ENCODE peak calls at places on chromosomes 13 and 19, in five cellular contexts. V is iPS DF 6.9, H is heart left ventricle, K is left lung, X is GM23248. J is an unnamed sample. For H3K9me3, the result is how much of the 10 kb centered on the place peaks cover.

GRCh38 chr19:34715357-34715756 is 18.7 kb upstream of the ZNF181 start:
- DNase-seq in H (no peak), V (no peak), K (no peak), X (no peak), J (no peak)

GRCh38 chr13:81957121-81957520 is 1616.2 kb upstream of the SPRY2 start:
- DNase-seq in V (peak), X (no peak), K (no peak), H (no peak), J (no peak)

GRCh38 chr13:73481877-73482445 is 423.2 kb downstream of the KLF5 start:
- DNase-seq in K (no peak), H (no peak), X (no peak), V (no peak), J (no peak)

GRCh38 chr19:44113784-44114390 is 688 bp downstream of the ZNF225 start:
- DNase-seq in H (no peak), X (peak), V (no peak), K (no peak), J (no peak)

GRCh38 chr19:8355631-8356402 is 8.1 kb upstream of the ANGPTL4 start:
- DNase-seq in V (no peak), H (no peak), X (peak), K (peak), J (no peak)

GRCh38 chr19:44748426-44749254 is at the start of gene BCL3:
- DNase-seq in K (peak), V (no peak), H (peak), X (peak), J (peak)

GRCh38 chr19:1336079-1336684 is 47.5 kb upstream of the NDUFS7 start:
- DNase-seq in K (no peak), X (no peak), V (no peak), H (no peak), J (no peak)

GRCh38 chr19:16327911-16328823 is 3.5 kb downstream of the KLF2 start:
- DNase-seq in H (peak), V (no peak), X (peak), K (peak), J (peak)

GRCh38 chr13:52162279-52163101 is 3.1 kb upstream of the NEK3 start:
- DNase-seq in V (no peak), X (peak), H (no peak), K (no peak), J (no peak)

GRCh38 chr13:105410602-105411001 is 1124.9 kb downstream of the EFNB2 start:
- DNase-seq in X (peak), H (peak), V (peak), K (peak), J (peak)

GRCh38 chr13:45662122-45662521 is 40.0 kb upstream of the CBY2 start:
- DNase-seq in V (no peak), X (peak), K (no peak), H (no peak), J (no peak)

GRCh38 chr13:44141213-44141724 is 232.4 kb upstream of the SERP2 start:
- DNase-seq in K (no peak), V (no peak), X (no peak), H (no peak), J (peak)

GRCh38 chr19:33763661-33764343 is 32.9 kb upstream of the KCTD15 start:
- DNase-seq in X (no peak), K (no peak), H (no peak), V (no peak), J (no peak)

GRCh38 chr19:46618670-46619231 is 6.1 kb downstream of the PTGIR start:
- DNase-seq in X (peak), H (peak), V (no peak), K (no peak), J (no peak)

GRCh38 chr19:13959962-13960862 is 7.9 kb downstream of the DCAF15 start:
- DNase-seq in X (peak), H (no peak), V (no peak), K (no peak), J (peak)

GRCh38 chr19:50739841-50740426 is 16.8 kb downstream of the CLEC11A start:
- DNase-seq in X (no peak), K (no peak), V (no peak), H (no peak), J (no peak)

GRCh38 chr19:46753420-46754155 is 7.3 kb upstream of the STRN4 start:
- DNase-seq in K (no peak), V (peak), X (peak), H (no peak), J (peak)

GRCh38 chr13:106415971-106416370 is 119.5 kb downstream of the EFNB2 start:
- DNase-seq in X (no peak), V (no peak), H (no peak), K (no peak), J (no peak)

GRCh38 chr19:8367327-8368001 is 3.5 kb downstream of the ANGPTL4 start:
- DNase-seq in K (peak), V (no peak), X (peak), H (peak), J (no peak)

DNA sequence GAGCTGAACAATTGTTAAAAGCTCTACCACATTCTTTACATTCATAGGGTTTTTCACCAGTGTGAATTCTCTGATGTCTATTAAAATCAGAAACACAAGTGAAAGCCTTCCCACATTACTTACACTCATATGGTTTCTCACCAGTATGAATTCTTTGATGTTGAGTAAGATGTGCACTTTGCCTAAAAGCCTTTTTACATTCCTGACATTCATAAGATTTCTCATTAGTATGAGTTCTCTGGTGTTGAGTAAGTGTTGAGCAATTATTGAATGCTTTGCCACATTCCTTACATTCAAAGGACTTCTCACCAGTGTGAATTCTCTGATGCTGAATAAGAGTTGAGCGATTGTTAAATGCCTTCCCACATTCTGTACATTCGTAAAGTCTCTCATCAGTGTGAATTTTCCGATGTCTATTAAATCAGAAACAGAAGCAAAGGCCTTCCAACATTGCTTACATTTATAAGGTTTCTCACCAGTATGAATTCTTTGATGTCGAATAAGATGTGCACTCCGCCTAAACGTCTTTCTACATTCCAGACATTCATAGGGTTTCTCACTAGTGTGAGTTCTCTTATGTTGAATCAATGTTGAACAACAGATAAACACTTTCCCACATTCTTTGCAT is 14.2 kb upstream of the ZFP30 start:
- DNase-seq in H (no peak), V (no peak), K (no peak), X (no peak), J (no peak)
- H3K9me3 ChIP-seq in H (under half), V (under half), K (half or more), X (under half), J (under half)

DNA sequence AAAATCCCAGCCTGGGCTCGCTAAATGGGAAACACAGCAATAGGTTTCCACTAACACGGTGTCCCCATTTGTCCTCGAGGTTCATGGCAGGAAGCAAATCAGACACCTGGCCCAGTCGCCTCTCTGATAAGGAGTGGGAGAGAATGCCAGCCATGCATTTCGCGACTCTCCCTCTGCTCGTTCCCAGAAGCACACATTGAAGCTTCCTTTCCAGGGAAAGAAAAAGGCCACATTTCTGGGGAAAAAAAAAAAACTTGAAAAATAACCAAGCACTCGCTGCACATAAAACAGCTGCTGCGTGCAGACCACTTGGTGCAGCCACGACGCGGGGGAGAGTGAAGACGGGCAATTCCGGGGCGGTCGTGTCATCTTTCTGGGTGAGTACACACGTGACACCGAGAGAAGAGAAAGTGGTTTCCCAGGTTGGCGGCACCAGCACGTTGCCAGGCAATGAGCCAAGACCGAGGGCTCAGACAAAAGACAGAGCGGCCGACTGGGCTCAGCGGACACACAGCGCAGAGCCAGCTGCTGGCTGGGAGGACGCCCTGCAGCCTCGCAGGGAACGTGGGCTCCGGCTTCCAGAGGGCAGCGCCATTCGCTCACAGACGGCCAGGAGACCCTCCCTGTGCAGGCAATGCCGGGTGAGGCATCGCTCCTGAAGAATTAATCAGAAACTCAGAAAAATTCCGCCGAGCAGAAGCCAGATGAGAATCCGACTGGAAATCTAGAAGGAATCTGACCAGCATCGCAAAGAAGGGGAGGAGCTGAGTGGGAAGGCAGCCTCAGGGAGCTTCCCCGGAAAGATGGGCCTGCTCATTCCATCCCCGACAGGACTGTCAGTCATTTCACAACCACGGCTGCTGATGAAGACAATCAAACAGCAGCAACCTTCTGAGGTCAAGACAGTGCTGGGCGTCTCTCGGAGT is 83.2 kb upstream of the IRS2 start:
- DNase-seq in V (no peak), X (peak), K (peak), H (peak), J (no peak)
- H3K4me3 ChIP-seq in V (no peak), X (peak), K (peak), H (peak), J (peak)

GRCh38 chr19:56377105-56377924 is 16.0 kb downstream of the ZNF582 start:
- DNase-seq in X (no peak), H (no peak), K (no peak), V (no peak), J (no peak)
- H3K9me3 ChIP-seq in X (under half), H (under half), K (half or more), V (under half), J (half or more)

GRCh38 chr13:33283195-33283910 is 2.2 kb downstream of the STARD13 start:
- DNase-seq in V (no peak), X (peak), H (no peak), K (no peak), J (no peak)
- H3K4me3 ChIP-seq in V (no peak), X (peak), H (peak), K (no peak), J (no peak)

DNA sequence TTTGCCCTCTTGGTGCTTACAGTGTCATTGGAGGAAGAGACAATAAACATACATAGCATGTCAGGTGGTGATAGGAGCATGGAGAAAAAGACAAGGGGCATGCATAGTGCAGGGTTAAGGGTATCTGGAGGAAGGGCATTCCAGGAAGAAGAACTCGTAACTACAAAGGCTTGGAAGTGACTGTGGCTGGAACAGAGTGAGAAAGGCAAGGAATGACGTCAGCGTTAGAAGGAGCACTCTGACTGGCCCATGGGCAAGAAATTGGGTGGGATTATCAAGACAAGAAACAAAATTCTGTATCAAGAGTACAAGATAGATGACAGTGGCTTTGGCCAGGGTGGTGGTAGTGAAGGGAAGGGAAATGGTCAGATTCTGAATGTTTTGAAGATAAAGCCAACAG is 11.2 kb downstream of the SMIM17 start:
- DNase-seq in V (no peak), H (no peak), K (no peak), X (no peak), J (no peak)
- H3K9me3 ChIP-seq in V (under half), H (under half), K (half or more), X (under half), J (under half)

DNA sequence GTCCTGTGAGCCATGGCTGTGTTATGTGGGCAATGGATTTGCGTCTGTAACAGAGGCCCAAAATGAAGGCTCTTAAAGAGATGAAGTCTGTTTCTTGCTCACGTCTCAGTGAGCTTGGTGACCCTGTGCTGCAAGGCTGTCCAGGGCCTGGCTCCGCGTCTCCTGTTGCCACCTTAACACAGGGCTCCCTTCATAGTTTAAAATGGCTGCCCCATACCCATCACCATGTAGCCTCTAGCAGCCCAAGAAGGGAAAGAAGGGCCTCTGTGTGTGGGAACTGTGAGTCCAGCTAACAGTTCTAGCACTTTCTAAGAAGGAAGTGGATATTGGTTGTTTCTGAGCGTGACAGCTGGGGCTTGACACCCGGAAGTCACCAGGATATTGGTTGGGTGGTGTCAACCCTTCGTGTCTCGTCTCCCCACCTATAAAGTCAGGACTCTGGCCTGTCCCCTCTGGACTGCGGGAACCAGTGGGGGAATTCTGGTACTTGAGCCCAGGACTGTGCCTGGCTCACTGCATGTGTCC is 20.9 kb downstream of the TMED1 start:
- DNase-seq in K (no peak), H (no peak), X (peak), V (no peak), J (no peak)
- H3K4me3 ChIP-seq in K (no peak), H (no peak), X (peak), V (no peak), J (no peak)

GRCh38 chr19:51970718-51971117 is 15.9 kb downstream of the ZNF350 start:
- DNase-seq in K (no peak), V (no peak), X (no peak), H (no peak), J (no peak)
- H3K9me3 ChIP-seq in K (half or more), V (under half), X (under half), H (under half), J (half or more)

DNA sequence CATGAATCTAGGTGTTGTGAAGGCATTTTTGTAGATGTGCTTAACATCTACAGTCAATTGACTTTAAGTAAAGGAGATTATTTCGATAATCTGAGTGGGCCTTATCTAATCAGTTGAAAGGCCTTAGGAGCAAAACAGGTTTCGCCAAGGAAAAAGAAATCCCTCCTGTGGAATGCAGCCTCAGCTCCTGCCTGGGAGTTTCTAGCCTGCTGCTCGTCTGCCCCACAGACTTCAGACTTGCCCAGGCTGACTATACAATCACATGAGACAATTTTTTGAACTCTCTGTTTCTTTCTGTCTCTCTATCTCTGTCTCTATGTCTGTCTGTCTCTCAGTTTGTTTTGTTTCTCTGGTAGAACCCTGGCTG is 312.5 kb downstream of the OLFM4 start:
- DNase-seq in X (no peak), H (no peak), V (no peak), K (no peak), J (no peak)
- H3K4me3 ChIP-seq in X (no peak), H (no peak), V (no peak), K (no peak), J (no peak)

GRCh38 chr13:109990296-109990695 is 203.9 kb upstream of the IRS2 start:
- DNase-seq in V (no peak), X (no peak), K (no peak), H (no peak), J (no peak)

GRCh38 chr13:109989155-109989554 is 202.8 kb upstream of the IRS2 start:
- DNase-seq in H (no peak), X (peak), V (no peak), K (no peak), J (no peak)

GRCh38 chr13:109989686-109990085 is 203.3 kb upstream of the IRS2 start:
- DNase-seq in X (peak), V (no peak), H (no peak), K (no peak), J (no peak)

GRCh38 chr13:109986851-109987250 is 200.5 kb upstream of the IRS2 start:
- DNase-seq in H (no peak), V (no peak), K (no peak), X (no peak), J (no peak)

GRCh38 chr13:109985871-109986270 is 199.5 kb upstream of the IRS2 start:
- DNase-seq in X (peak), H (no peak), K (no peak), V (no peak), J (no peak)
- H3K9me3 ChIP-seq in X (under half), H (under half), K (under half), V (under half), J (under half)

GRCh38 chr13:42054798-42055499 is 6.5 kb downstream of the DGKH start:
- DNase-seq in X (no peak), V (no peak), H (no peak), K (no peak), J (no peak)
- H3K4me3 ChIP-seq in X (no peak), V (no peak), H (peak), K (no peak), J (no peak)